ENCODE peak calls at places on chromosomes 4 and X, in ten cellular contexts. One of them, this sample, is unnamed.

GRCh38 chr4:77833158-77833724 is 14.1 kb upstream of the CNOT6L start:
- DNase-seq in body of pancreas: no peak
- DNase-seq in heart left ventricle: no peak
- DNase-seq in tibial artery: no peak
- DNase-seq in A673: no peak
- DNase-seq in hepatocyte: no peak
- DNase-seq in IMR-90: no peak
- DNase-seq in CD8-positive, alpha-beta T cell: no peak
- DNase-seq in endothelial cell of umbilical vein: no peak
- DNase-seq in cardiac muscle cell: no peak
- DNase-seq in this sample: no peak

GRCh38 chr4:74016068-74016467 is 17.6 kb upstream of the CXCL5 start:
- DNase-seq in body of pancreas: no peak
- DNase-seq in heart left ventricle: no peak
- DNase-seq in tibial artery: no peak
- DNase-seq in A673: no peak
- DNase-seq in hepatocyte: no peak
- DNase-seq in IMR-90: peak; percentile 63
- DNase-seq in CD8-positive, alpha-beta T cell: no peak
- DNase-seq in endothelial cell of umbilical vein: no peak
- DNase-seq in cardiac muscle cell: no peak
- DNase-seq in this sample: no peak

GRCh38 chr4:2423066-2423465 is 4.3 kb downstream of the CFAP99 start:
- DNase-seq in body of pancreas: no peak
- DNase-seq in heart left ventricle: no peak
- DNase-seq in tibial artery: no peak
- DNase-seq in A673: no peak
- DNase-seq in hepatocyte: no peak
- DNase-seq in IMR-90: no peak
- DNase-seq in CD8-positive, alpha-beta T cell: no peak
- DNase-seq in endothelial cell of umbilical vein: no peak
- DNase-seq in cardiac muscle cell: no peak
- DNase-seq in this sample: peak; percentile 38

GRCh38 chrX:80306007-80306406 is 114.2 kb upstream of the TENT5D start:
- DNase-seq in body of pancreas: no peak
- DNase-seq in heart left ventricle: no peak
- DNase-seq in tibial artery: no peak
- DNase-seq in A673: no peak
- DNase-seq in hepatocyte: no peak
- DNase-seq in IMR-90: no peak
- DNase-seq in CD8-positive, alpha-beta T cell: no peak
- DNase-seq in endothelial cell of umbilical vein: no peak
- DNase-seq in cardiac muscle cell: no peak
- DNase-seq in this sample: no peak

GRCh38 chr4:110633358-110634319 is 10.8 kb upstream of the PITX2 start:
- DNase-seq in body of pancreas: no peak
- DNase-seq in heart left ventricle: no peak
- DNase-seq in tibial artery: no peak
- DNase-seq in A673: no peak
- DNase-seq in hepatocyte: no peak
- DNase-seq in IMR-90: no peak
- DNase-seq in CD8-positive, alpha-beta T cell: no peak
- DNase-seq in endothelial cell of umbilical vein: no peak
- DNase-seq in cardiac muscle cell: no peak
- DNase-seq in this sample: peak; percentile 76

GRCh38 chr4:74967324-74967723 is 34.4 kb downstream of the PARM1 start:
- DNase-seq in body of pancreas: peak; percentile 17
- DNase-seq in heart left ventricle: no peak
- DNase-seq in tibial artery: no peak
- DNase-seq in A673: no peak
- DNase-seq in hepatocyte: no peak
- DNase-seq in IMR-90: no peak
- DNase-seq in CD8-positive, alpha-beta T cell: no peak
- DNase-seq in endothelial cell of umbilical vein: no peak
- DNase-seq in cardiac muscle cell: no peak
- DNase-seq in this sample: no peak

GRCh38 chr4:26999689-27000088 is 139.0 kb downstream of the STIM2 start:
- DNase-seq in body of pancreas: no peak
- DNase-seq in heart left ventricle: no peak
- DNase-seq in tibial artery: no peak
- DNase-seq in A673: no peak
- DNase-seq in hepatocyte: no peak
- DNase-seq in IMR-90: no peak
- DNase-seq in CD8-positive, alpha-beta T cell: no peak
- DNase-seq in endothelial cell of umbilical vein: no peak
- DNase-seq in cardiac muscle cell: no peak
- DNase-seq in this sample: no peak

GRCh38 chr4:8774071-8774470 is 97.6 kb downstream of the HMX1 start:
- DNase-seq in body of pancreas: no peak
- DNase-seq in heart left ventricle: no peak
- DNase-seq in tibial artery: no peak
- DNase-seq in A673: no peak
- DNase-seq in hepatocyte: no peak
- DNase-seq in IMR-90: no peak
- DNase-seq in CD8-positive, alpha-beta T cell: no peak
- DNase-seq in endothelial cell of umbilical vein: no peak
- DNase-seq in cardiac muscle cell: no peak
- DNase-seq in this sample: peak; percentile 22

GRCh38 chr4:159463235-159463634 is 360.4 kb downstream of the RAPGEF2 start:
- DNase-seq in body of pancreas: no peak
- DNase-seq in heart left ventricle: no peak
- DNase-seq in tibial artery: no peak
- DNase-seq in A673: no peak
- DNase-seq in hepatocyte: no peak
- DNase-seq in IMR-90: no peak
- DNase-seq in CD8-positive, alpha-beta T cell: no peak
- DNase-seq in endothelial cell of umbilical vein: no peak
- DNase-seq in cardiac muscle cell: no peak
- DNase-seq in this sample: no peak

GRCh38 chr4:950136-951020 is 18.1 kb downstream of the TMEM175 start:
- DNase-seq in body of pancreas: no peak
- DNase-seq in heart left ventricle: no peak
- DNase-seq in tibial artery: peak; percentile 12
- DNase-seq in A673: no peak
- DNase-seq in hepatocyte: no peak
- DNase-seq in IMR-90: no peak
- DNase-seq in CD8-positive, alpha-beta T cell: no peak
- DNase-seq in endothelial cell of umbilical vein: no peak
- DNase-seq in cardiac muscle cell: no peak
- DNase-seq in this sample: no peak

GRCh38 chrX:69285881-69286545 is 120.8 kb upstream of the PJA1 start:
- DNase-seq in body of pancreas: peak; percentile 40
- DNase-seq in heart left ventricle: peak; percentile 57
- DNase-seq in tibial artery: peak; percentile 29
- DNase-seq in A673: peak; percentile 91
- DNase-seq in hepatocyte: peak; percentile 74
- DNase-seq in IMR-90: no peak
- DNase-seq in CD8-positive, alpha-beta T cell: peak; percentile 30
- DNase-seq in endothelial cell of umbilical vein: no peak
- DNase-seq in cardiac muscle cell: peak; percentile 72
- DNase-seq in this sample: peak; percentile 82

GRCh38 chrX:25337841-25338240 is 322.1 kb upstream of the ARX start:
- DNase-seq in body of pancreas: no peak
- DNase-seq in heart left ventricle: no peak
- DNase-seq in tibial artery: no peak
- DNase-seq in A673: no peak
- DNase-seq in hepatocyte: no peak
- DNase-seq in IMR-90: no peak
- DNase-seq in CD8-positive, alpha-beta T cell: no peak
- DNase-seq in endothelial cell of umbilical vein: no peak
- DNase-seq in cardiac muscle cell: no peak
- DNase-seq in this sample: no peak

GRCh38 chr4:150950657-150951056 is 64.4 kb downstream of the LRBA start:
- DNase-seq in body of pancreas: no peak
- DNase-seq in heart left ventricle: no peak
- DNase-seq in tibial artery: no peak
- DNase-seq in A673: no peak
- DNase-seq in hepatocyte: no peak
- DNase-seq in IMR-90: no peak
- DNase-seq in CD8-positive, alpha-beta T cell: no peak
- DNase-seq in endothelial cell of umbilical vein: peak; percentile 39
- DNase-seq in cardiac muscle cell: no peak
- DNase-seq in this sample: no peak

GRCh38 chr4:109574443-109574850 is 14.4 kb downstream of the MCUB start:
- DNase-seq in body of pancreas: no peak
- DNase-seq in heart left ventricle: no peak
- DNase-seq in tibial artery: no peak
- DNase-seq in A673: peak; percentile 57
- DNase-seq in hepatocyte: peak; percentile 40
- DNase-seq in IMR-90: no peak
- DNase-seq in CD8-positive, alpha-beta T cell: no peak
- DNase-seq in endothelial cell of umbilical vein: peak; percentile 40
- DNase-seq in cardiac muscle cell: peak; percentile 48
- DNase-seq in this sample: no peak

GRCh38 chr4:112514079-112514448 is 1.9 kb downstream of the NEUROG2 start:
- DNase-seq in body of pancreas: no peak
- DNase-seq in heart left ventricle: no peak
- DNase-seq in tibial artery: no peak
- DNase-seq in A673: no peak
- DNase-seq in hepatocyte: no peak
- DNase-seq in IMR-90: no peak
- DNase-seq in CD8-positive, alpha-beta T cell: no peak
- DNase-seq in endothelial cell of umbilical vein: no peak
- DNase-seq in cardiac muscle cell: no peak
- DNase-seq in this sample: peak; percentile 64

GRCh38 chrX:46573896-46574336 is 351 bp downstream of the CHST7 start:
- DNase-seq in body of pancreas: peak; percentile 57
- DNase-seq in heart left ventricle: peak; percentile 34
- DNase-seq in tibial artery: peak; percentile 31
- DNase-seq in A673: peak; percentile 69
- DNase-seq in hepatocyte: peak; percentile 57
- DNase-seq in IMR-90: peak; percentile 48
- DNase-seq in CD8-positive, alpha-beta T cell: peak; percentile 45
- DNase-seq in endothelial cell of umbilical vein: peak; percentile 63
- DNase-seq in cardiac muscle cell: peak; percentile 59
- DNase-seq in this sample: peak; percentile 85

GRCh38 chr4:78058591-78059523 is 1.7 kb downstream of the FRAS1 start:
- DNase-seq in body of pancreas: peak; percentile 49
- DNase-seq in heart left ventricle: peak; percentile 49
- DNase-seq in tibial artery: no peak
- DNase-seq in A673: peak; percentile 35
- DNase-seq in hepatocyte: peak; percentile 75
- DNase-seq in IMR-90: no peak
- DNase-seq in CD8-positive, alpha-beta T cell: no peak
- DNase-seq in endothelial cell of umbilical vein: peak; percentile 33
- DNase-seq in cardiac muscle cell: peak; percentile 60
- DNase-seq in this sample: peak; percentile 91

GRCh38 chrX:69126642-69127041 is 38.6 kb downstream of the PJA1 start:
- DNase-seq in body of pancreas: no peak
- DNase-seq in heart left ventricle: no peak
- DNase-seq in tibial artery: no peak
- DNase-seq in A673: no peak
- DNase-seq in hepatocyte: no peak
- DNase-seq in IMR-90: no peak
- DNase-seq in CD8-positive, alpha-beta T cell: no peak
- DNase-seq in endothelial cell of umbilical vein: no peak
- DNase-seq in cardiac muscle cell: no peak
- DNase-seq in this sample: no peak

GRCh38 chr4:139153411-139154133 is 23.4 kb downstream of the ELF2 start:
- DNase-seq in body of pancreas: no peak
- DNase-seq in heart left ventricle: no peak
- DNase-seq in tibial artery: no peak
- DNase-seq in A673: no peak
- DNase-seq in hepatocyte: no peak
- DNase-seq in IMR-90: peak; percentile 57
- DNase-seq in CD8-positive, alpha-beta T cell: no peak
- DNase-seq in endothelial cell of umbilical vein: no peak
- DNase-seq in cardiac muscle cell: no peak
- DNase-seq in this sample: peak; percentile 66

DNA sequence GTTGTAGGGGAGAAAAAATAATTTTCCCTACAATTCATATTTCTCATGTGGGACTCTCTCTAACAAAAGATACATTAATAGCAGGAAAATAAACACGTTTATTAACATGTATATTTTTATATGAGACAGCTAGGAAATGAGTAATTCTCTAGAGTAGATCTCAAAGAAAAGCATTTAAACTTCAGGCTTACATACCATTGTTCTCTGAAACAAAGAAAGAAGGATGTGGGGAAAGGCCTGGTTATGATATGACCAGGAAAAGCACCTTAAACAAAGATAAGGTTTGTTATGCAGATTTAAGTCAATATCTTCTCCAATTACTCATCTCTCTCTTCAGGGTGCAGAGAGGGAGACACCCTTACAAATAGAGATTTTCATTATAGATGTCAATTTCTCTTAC is 131.3 kb downstream of the SLC7A11 start:
- DNase-seq in body of pancreas: no peak
- DNase-seq in heart left ventricle: no peak
- DNase-seq in tibial artery: no peak
- DNase-seq in A673: no peak
- DNase-seq in hepatocyte: no peak
- DNase-seq in IMR-90: peak; percentile 8
- DNase-seq in CD8-positive, alpha-beta T cell: no peak
- DNase-seq in endothelial cell of umbilical vein: peak; percentile 94
- DNase-seq in cardiac muscle cell: peak; percentile 5
- DNase-seq in this sample: no peak
- H3K4me1 ChIP-seq in body of pancreas: no peaks in the 10 kb centered on the region
- H3K4me1 ChIP-seq in heart left ventricle: no peaks in the 10 kb centered on the region
- H3K4me1 ChIP-seq in tibial artery: no peaks in the 10 kb centered on the region
- H3K4me1 ChIP-seq in A673: no peaks in the 10 kb centered on the region
- H3K4me1 ChIP-seq in hepatocyte: peaks cover 18% of the 10 kb centered on the region
- H3K4me1 ChIP-seq in IMR-90: peaks cover 5% of the 10 kb centered on the region
- H3K4me1 ChIP-seq in CD8-positive, alpha-beta T cell: no peaks in the 10 kb centered on the region
- H3K4me1 ChIP-seq in endothelial cell of umbilical vein: peaks cover 52% of the 10 kb centered on the region
- H3K4me1 ChIP-seq in cardiac muscle cell: peaks cover 13% of the 10 kb centered on the region
- H3K4me1 ChIP-seq in this sample: no peaks in the 10 kb centered on the region

GRCh38 chrX:154402622-154403127 is 4.5 kb downstream of the RPL10 start:
- DNase-seq in body of pancreas: no peak
- DNase-seq in heart left ventricle: no peak
- DNase-seq in tibial artery: no peak
- DNase-seq in A673: no peak
- DNase-seq in hepatocyte: peak; percentile 5
- DNase-seq in IMR-90: no peak
- DNase-seq in CD8-positive, alpha-beta T cell: no peak
- DNase-seq in endothelial cell of umbilical vein: no peak
- DNase-seq in cardiac muscle cell: no peak
- DNase-seq in this sample: peak; percentile 53
- H3K27ac ChIP-seq in body of pancreas: peak overlapping the region; percentile 10
- H3K27ac ChIP-seq in heart left ventricle: no peak overlapping the region
- H3K27ac ChIP-seq in tibial artery: no peak overlapping the region
- H3K27ac ChIP-seq in A673: no peak overlapping the region
- H3K27ac ChIP-seq in hepatocyte: no peak overlapping the region
- H3K27ac ChIP-seq in IMR-90: no peak overlapping the region
- H3K27ac ChIP-seq in CD8-positive, alpha-beta T cell: no peak overlapping the region
- H3K27ac ChIP-seq in endothelial cell of umbilical vein: no peak overlapping the region
- H3K27ac ChIP-seq in cardiac muscle cell: no peak overlapping the region
- H3K27ac ChIP-seq in this sample: no peak overlapping the region

GRCh38 chr4:48269861-48270515 is 350 bp upstream of the TEC start:
- DNase-seq in body of pancreas: peak; percentile 96
- DNase-seq in heart left ventricle: peak; percentile 92
- DNase-seq in tibial artery: peak; percentile 94
- DNase-seq in A673: peak; percentile 90
- DNase-seq in hepatocyte: peak; percentile 95
- DNase-seq in IMR-90: peak; percentile 51
- DNase-seq in CD8-positive, alpha-beta T cell: peak; percentile 78
- DNase-seq in endothelial cell of umbilical vein: peak; percentile 54
- DNase-seq in cardiac muscle cell: peak; percentile 74
- DNase-seq in this sample: peak; percentile 98
- TF ChIP-seq CTCF in body of pancreas: peak; percentile 41
- TF ChIP-seq CTCF in heart left ventricle: peak; percentile 32
- TF ChIP-seq CTCF in tibial artery: peak; percentile 24
- TF ChIP-seq CTCF in A673: peak; percentile 39
- TF ChIP-seq CTCF in hepatocyte: peak; percentile 28
- TF ChIP-seq CTCF in IMR-90: no peak
- TF ChIP-seq CTCF in CD8-positive, alpha-beta T cell: no peak
- TF ChIP-seq CTCF in endothelial cell of umbilical vein: peak; percentile 37
- TF ChIP-seq CTCF in cardiac muscle cell: peak; percentile 28
- TF ChIP-seq CTCF in this sample: peak; percentile 56

GRCh38 chr4:37663552-37663951 is 22.6 kb downstream of the RELL1 start:
- DNase-seq in body of pancreas: no peak
- DNase-seq in heart left ventricle: no peak
- DNase-seq in tibial artery: no peak
- DNase-seq in A673: no peak
- DNase-seq in hepatocyte: no peak
- DNase-seq in IMR-90: no peak
- DNase-seq in CD8-positive, alpha-beta T cell: no peak
- DNase-seq in endothelial cell of umbilical vein: no peak
- DNase-seq in cardiac muscle cell: no peak
- DNase-seq in this sample: no peak
- H3K4me1 ChIP-seq in body of pancreas: peaks cover 40% of the 10 kb centered on the region
- H3K4me1 ChIP-seq in heart left ventricle: peaks cover 79% of the 10 kb centered on the region
- H3K4me1 ChIP-seq in tibial artery: peaks cover 39% of the 10 kb centered on the region
- H3K4me1 ChIP-seq in A673: peaks cover 10% of the 10 kb centered on the region
- H3K4me1 ChIP-seq in hepatocyte: peaks cover 53% of the 10 kb centered on the region
- H3K4me1 ChIP-seq in IMR-90: peaks cover 25% of the 10 kb centered on the region
- H3K4me1 ChIP-seq in CD8-positive, alpha-beta T cell: peaks cover 31% of the 10 kb centered on the region
- H3K4me1 ChIP-seq in endothelial cell of umbilical vein: peaks cover 64% of the 10 kb centered on the region
- H3K4me1 ChIP-seq in cardiac muscle cell: peaks cover 45% of the 10 kb centered on the region
- H3K4me1 ChIP-seq in this sample: peaks cover 21% of the 10 kb centered on the region

This sample was measured in endodermal cell.